ENCODE peak calls at places on chromosomes 2 and 18, in seven cellular contexts. E, P, B, I, M, V and O are unnamed samples.

GRCh38 chr2:144006139-144006538 is 513.8 kb downstream of the ZEB2 start:
- DNase-seq in E (no peak), P (no peak), B (no peak), I (no peak), M (no peak), V (no peak), O (no peak)

GRCh38 chr2:60029248-60029883 is 524.1 kb downstream of the BCL11A start:
- DNase-seq in E (no peak), P (no peak), B (no peak), I (no peak), M (no peak), V (no peak), O (no peak)

GRCh38 chr2:241953324-241953851 is 83.9 kb downstream of the RTP5 start:
- DNase-seq in E (no peak), P (no peak), B (no peak), I (no peak), M (no peak), V (no peak), O (no peak)

GRCh38 chr2:105032476-105032875 is 5.4 kb upstream of the MRPS9 start:
- DNase-seq in E (no peak), P (no peak), B (no peak), I (no peak), M (no peak), V (no peak), O (no peak)

GRCh38 chr2:196995757-196996314 is 69.3 kb upstream of the PGAP1 start:
- DNase-seq in E (no peak), P (no peak), B (no peak), I (no peak), M (no peak), V (no peak), O (no peak)

GRCh38 chr2:179691235-179691634 is 170.2 kb downstream of the ZNF385B start:
- DNase-seq in E (no peak), P (no peak), B (no peak), I (no peak), M (no peak), V (no peak), O (no peak)

GRCh38 chr18:77361382-77361781 is 111.7 kb downstream of the GALR1 start:
- DNase-seq in E (no peak), P (no peak), B (no peak), I (no peak), M (no peak), V (no peak), O (no peak)

GRCh38 chr2:36831185-36831584 is 134.7 kb downstream of the VIT start:
- DNase-seq in E (no peak), P (no peak), B (no peak), I (no peak), M (no peak), V (no peak), O (no peak)

GRCh38 chr2:19176977-19177376 is 181.4 kb downstream of the OSR1 start:
- DNase-seq in E (no peak), P (no peak), B (no peak), I (no peak), M (no peak), V (no peak), O (no peak)

GRCh38 chr18:63979409-63979908 is 9.6 kb downstream of the SERPINB8 start:
- DNase-seq in E (peak), P (peak), B (peak), I (peak), M (no peak), V (no peak), O (peak)

GRCh38 chr2:240997856-240998705 is at the start of gene SNED1:
- DNase-seq in E (peak), P (peak), B (peak), I (peak), M (no peak), V (no peak), O (peak)

GRCh38 chr2:238449909-238450417 is 23.2 kb downstream of the ASB1 start:
- DNase-seq in E (no peak), P (peak), B (no peak), I (no peak), M (no peak), V (no peak), O (no peak)

GRCh38 chr2:217711236-217711635 is 291.6 kb downstream of the TNS1 start:
- DNase-seq in E (no peak), P (no peak), B (no peak), I (no peak), M (no peak), V (no peak), O (no peak)

GRCh38 chr18:50848038-50848437 is 28.2 kb upstream of the MRO start:
- DNase-seq in E (no peak), P (no peak), B (no peak), I (no peak), M (no peak), V (no peak), O (no peak)

GRCh38 chr2:66334237-66335054 is 100.5 kb upstream of the MEIS1 start:
- DNase-seq in E (no peak), P (no peak), B (no peak), I (no peak), M (no peak), V (no peak), O (peak)

GRCh38 chr2:185374878-185375277 is 363.7 kb upstream of the FSIP2 start:
- DNase-seq in E (no peak), P (no peak), B (no peak), I (no peak), M (no peak), V (no peak), O (no peak)

GRCh38 chr2:240792658-240793312 is 27.2 kb downstream of the KIF1A start:
- DNase-seq in E (no peak), P (no peak), B (no peak), I (no peak), M (no peak), V (no peak), O (no peak)

GRCh38 chr18:79905993-79906392 is 45.5 kb downstream of the SLC66A2 start:
- DNase-seq in E (no peak), P (no peak), B (no peak), I (no peak), M (no peak), V (no peak), O (no peak)

GRCh38 chr2:70726186-70726585 is 41.8 kb downstream of the ADD2 start:
- DNase-seq in E (no peak), P (no peak), B (no peak), I (no peak), M (no peak), V (no peak), O (no peak)

GRCh38 chr18:80200932-80201672 is 46.2 kb downstream of the PARD6G start:
- DNase-seq in E (no peak), P (no peak), B (no peak), I (no peak), M (no peak), V (no peak), O (no peak)

GRCh38 chr2:12606472-12607000 is 110.2 kb upstream of the TRIB2 start:
- DNase-seq in E (peak), P (peak), B (no peak), I (no peak), M (no peak), V (no peak), O (no peak)
- TF ChIP-seq JUND in E (peak), P (no peak), B (no peak), I (no peak), M (no peak), V (no peak), O (no peak)

GRCh38 chr2:119251652-119252051 is 28.0 kb downstream of the STEAP3 start:
- DNase-seq in E (no peak), P (no peak), B (no peak), I (no peak), M (no peak), V (no peak), O (no peak)

GRCh38 chr2:119249311-119249710 is 25.7 kb downstream of the STEAP3 start:
- DNase-seq in E (no peak), P (no peak), B (no peak), I (no peak), M (no peak), V (no peak), O (no peak)

GRCh38 chr2:119249855-119250775 is 26.5 kb downstream of the STEAP3 start:
- DNase-seq in E (no peak), P (no peak), B (no peak), I (no peak), M (no peak), V (no peak), O (no peak)

GRCh38 chr2:119252186-119253113 is 28.8 kb downstream of the STEAP3 start:
- DNase-seq in E (no peak), P (no peak), B (peak), I (no peak), M (no peak), V (no peak), O (no peak)

GRCh38 chr2:119250891-119251290 is 27.3 kb downstream of the STEAP3 start:
- DNase-seq in E (no peak), P (no peak), B (no peak), I (no peak), M (no peak), V (no peak), O (no peak)
- TF ChIP-seq JUND in E (no peak), P (no peak), B (no peak), I (no peak), M (no peak), V (no peak), O (no peak)

DNA sequence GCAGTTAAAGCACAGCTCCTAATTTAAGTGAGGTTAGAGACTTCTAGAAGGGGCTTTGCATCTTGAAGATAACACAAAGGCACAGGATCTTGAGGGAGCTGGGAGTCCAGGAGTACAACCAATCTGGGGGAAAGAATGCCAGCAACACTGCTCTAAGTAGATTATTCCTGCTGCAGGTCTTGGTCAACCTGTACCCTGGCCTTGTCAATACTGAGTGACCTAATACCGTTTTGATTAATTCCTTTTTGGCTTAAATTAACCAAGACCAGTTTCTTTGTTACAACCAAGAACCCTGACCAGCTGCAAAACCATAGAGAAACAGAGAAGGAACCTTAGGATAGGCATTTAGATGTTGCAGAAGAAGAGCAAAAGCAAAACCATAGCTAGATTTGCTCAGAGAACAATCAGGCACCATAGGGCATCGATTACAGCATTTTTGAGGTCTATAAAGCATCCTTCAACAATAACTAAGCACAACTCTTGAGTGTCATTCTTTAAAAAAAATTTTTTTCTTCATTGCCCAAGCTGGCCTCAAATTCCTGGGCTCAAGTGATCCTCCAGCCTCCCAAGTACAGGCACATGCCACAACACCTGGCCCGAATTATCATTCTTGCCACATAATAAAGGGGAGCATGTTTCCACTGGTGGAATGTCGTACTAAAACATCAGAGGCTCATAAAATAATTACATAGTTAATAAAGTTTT is 6.3 kb downstream of the STARD7 start:
- DNase-seq in E (no peak), P (no peak), B (no peak), I (no peak), M (no peak), V (no peak), O (no peak)
- TF ChIP-seq JUND in E (no peak), P (no peak), B (no peak), I (no peak), M (no peak), V (no peak), O (no peak)

DNA sequence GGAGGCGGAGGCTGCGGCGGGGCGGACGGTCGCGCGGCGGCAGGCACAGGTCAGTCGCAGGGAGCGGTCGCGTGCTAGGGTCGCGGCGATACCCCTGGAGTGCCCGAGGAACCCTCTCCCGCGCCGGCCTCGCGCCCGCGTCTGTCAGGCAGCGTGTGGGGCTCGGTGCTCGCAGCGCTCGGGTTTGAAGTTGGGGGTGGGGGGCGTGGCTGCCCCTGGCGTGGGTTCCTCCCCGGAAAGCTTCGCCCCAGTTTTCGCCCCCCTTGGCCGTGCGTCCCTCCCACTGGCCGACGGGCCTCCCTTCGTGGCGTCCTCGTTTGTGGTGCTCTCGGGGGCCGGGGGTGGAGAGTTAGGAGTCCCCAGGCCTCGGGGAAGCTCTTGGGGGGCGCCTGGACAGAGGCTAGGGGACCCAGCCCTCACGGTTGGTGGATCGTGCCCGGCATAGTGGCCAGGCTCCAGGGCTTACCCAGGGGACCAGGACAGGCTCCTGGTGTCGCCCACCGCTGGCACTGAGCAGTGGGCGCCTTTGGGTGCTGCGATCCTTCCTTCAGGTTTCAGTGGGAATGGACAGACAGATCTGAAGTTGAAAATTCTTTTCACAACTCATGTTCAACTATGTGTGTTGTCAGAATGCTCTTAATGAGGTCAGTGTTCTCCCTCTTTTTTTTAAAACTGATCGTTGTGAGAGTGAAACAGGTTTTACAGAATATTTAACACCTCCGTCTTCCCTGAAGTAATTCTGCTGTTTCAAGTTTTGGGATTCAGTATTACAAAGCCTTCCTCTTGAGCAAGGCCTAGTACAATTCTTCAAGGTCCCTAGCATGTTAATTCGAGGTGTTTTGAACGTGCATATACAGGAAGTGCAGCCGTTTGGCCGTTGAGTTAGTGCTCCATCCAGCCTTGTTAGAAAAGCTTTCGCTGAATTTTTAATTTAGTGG is 599 bp downstream of the RALBP1 start:
- DNase-seq in E (peak), P (no peak), B (no peak), I (peak), M (no peak), V (no peak), O (no peak)
- TF ChIP-seq JUND in E (no peak), P (no peak), B (no peak), I (no peak), M (no peak), V (no peak), O (no peak)